ENCODE peak calls at places on chromosomes 7 and 10, in four cellular contexts. D is IMR-90, W is cardiac muscle cell, Z is A549. U is an unnamed sample. For H3K9me3, the result is how much of the 10 kb centered on the place peaks cover.

GRCh38 chr10:131544495-131544894 is 233.0 kb upstream of the TCERG1L start:
- DNase-seq in D (no peak), W (no peak), Z (no peak), U (no peak)

GRCh38 chr10:96632974-96633373 is 46.2 kb upstream of the TM9SF3 start:
- DNase-seq in D (no peak), W (no peak), Z (no peak), U (no peak)

GRCh38 chr7:41058986-41059741 is 643.7 kb downstream of the INHBA start:
- DNase-seq in D (peak), W (peak), Z (no peak), U (no peak)

GRCh38 chr7:151247611-151248176 is 800 bp downstream of the SMARCD3 start:
- DNase-seq in D (no peak), W (no peak), Z (peak), U (peak)

GRCh38 chr7:11327633-11328032 is 354.0 kb downstream of the PHF14 start:
- DNase-seq in D (no peak), W (no peak), Z (no peak), U (no peak)

GRCh38 chr10:43222296-43222695 is 44.6 kb downstream of the RASGEF1A start:
- DNase-seq in D (no peak), W (no peak), Z (no peak), U (no peak)

GRCh38 chr10:59967079-59967478 is 60.7 kb upstream of the CCDC6 start:
- DNase-seq in D (no peak), W (no peak), Z (no peak), U (no peak)

GRCh38 chr7:93601363-93601762 is 26.8 kb upstream of the CALCR start:
- DNase-seq in D (no peak), W (no peak), Z (no peak), U (no peak)

GRCh38 chr10:19825690-19826089 is 9.5 kb downstream of the PLXDC2 start:
- DNase-seq in D (no peak), W (no peak), Z (no peak), U (no peak)

GRCh38 chr7:92179393-92179924 is 517 bp upstream of the LRRD1 start:
- DNase-seq in D (peak), W (peak), Z (no peak), U (no peak)
- H3K4me3 ChIP-seq in D (peak), W (no peak), Z (peak), U (peak)

DNA sequence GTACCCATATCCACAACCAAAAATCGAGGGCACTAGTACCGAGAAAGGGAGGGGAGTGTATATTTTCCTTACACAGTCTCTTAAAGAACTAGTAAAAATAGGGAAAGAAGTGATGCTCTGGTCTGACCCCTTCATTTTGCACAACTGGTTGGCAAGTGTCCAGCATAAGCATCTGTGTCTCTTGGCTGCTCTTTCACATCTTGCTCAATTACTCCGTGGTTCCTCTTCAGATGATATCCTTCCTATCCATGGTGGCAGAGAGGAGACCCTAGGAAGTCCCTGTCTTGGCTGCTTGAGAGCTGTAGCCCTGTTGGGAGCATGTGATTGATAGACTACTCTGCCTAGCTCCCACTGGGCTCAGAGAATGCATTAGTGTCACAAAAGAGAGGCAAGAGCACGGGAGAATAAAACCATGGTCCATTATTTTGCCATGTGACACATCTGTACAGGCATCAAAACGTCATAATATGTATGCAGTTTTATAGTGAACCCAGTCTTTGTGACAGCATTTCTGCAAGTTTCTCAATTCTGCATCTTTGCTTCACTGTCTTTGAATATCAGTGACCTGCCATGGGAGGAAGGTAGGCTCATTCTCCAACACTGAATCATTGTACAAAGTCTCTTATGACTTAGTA is 111.8 kb upstream of the ANKRD1 start:
- DNase-seq in D (peak), W (peak), Z (no peak), U (peak)
- H3K9me3 ChIP-seq in D (under half), W (under half), Z (under half), U (under half)

GRCh38 chr7:48426331-48426965 is 255.2 kb downstream of the ABCA13 start:
- DNase-seq in D (no peak), W (no peak), Z (no peak), U (no peak)

GRCh38 chr7:48428091-48428710 is 256.9 kb downstream of the ABCA13 start:
- DNase-seq in D (no peak), W (no peak), Z (no peak), U (no peak)

GRCh38 chr7:48429117-48429516 is 257.9 kb downstream of the ABCA13 start:
- DNase-seq in D (no peak), W (no peak), Z (no peak), U (no peak)

GRCh38 chr7:48427671-48428070 is 256.4 kb downstream of the ABCA13 start:
- DNase-seq in D (no peak), W (no peak), Z (no peak), U (no peak)

DNA sequence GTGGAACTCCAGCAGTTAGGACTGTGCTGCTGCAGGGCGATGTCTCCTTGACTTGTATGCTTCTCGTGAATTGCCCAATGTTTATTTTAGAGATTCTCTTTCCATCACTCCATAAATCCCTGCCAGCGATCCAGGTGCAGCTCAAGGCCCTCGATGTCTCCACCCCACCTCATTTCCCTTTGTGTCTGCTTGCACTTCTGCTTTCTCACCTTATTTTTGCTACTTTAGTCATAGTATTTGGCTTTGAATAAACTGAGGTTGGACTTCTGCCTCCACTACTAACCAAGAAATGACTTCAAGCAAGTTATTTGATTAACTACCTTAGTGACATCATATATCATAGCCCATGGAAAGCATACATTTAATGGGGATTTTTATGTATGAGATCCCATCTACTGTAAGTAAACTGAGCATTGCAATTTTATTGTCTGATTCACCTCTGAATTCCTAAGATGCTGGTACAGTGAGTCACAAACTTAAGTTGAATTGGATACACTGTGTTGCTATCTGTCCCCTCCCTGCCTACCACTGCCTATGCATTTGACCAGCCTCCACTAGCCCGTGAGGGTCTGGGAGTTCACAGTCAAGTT is 255.8 kb downstream of the ABCA13 start:
- DNase-seq in D (peak), W (no peak), Z (peak), U (no peak)
- H3K4me3 ChIP-seq in D (no peak), W (no peak), Z (no peak), U (no peak)

GRCh38 chr7:152351168-152351567 is 84.6 kb downstream of the KMT2C start:
- DNase-seq in D (peak), W (no peak), Z (no peak), U (no peak)
- H3K9me3 ChIP-seq in D (under half), W (under half), Z (under half), U (under half)

DNA sequence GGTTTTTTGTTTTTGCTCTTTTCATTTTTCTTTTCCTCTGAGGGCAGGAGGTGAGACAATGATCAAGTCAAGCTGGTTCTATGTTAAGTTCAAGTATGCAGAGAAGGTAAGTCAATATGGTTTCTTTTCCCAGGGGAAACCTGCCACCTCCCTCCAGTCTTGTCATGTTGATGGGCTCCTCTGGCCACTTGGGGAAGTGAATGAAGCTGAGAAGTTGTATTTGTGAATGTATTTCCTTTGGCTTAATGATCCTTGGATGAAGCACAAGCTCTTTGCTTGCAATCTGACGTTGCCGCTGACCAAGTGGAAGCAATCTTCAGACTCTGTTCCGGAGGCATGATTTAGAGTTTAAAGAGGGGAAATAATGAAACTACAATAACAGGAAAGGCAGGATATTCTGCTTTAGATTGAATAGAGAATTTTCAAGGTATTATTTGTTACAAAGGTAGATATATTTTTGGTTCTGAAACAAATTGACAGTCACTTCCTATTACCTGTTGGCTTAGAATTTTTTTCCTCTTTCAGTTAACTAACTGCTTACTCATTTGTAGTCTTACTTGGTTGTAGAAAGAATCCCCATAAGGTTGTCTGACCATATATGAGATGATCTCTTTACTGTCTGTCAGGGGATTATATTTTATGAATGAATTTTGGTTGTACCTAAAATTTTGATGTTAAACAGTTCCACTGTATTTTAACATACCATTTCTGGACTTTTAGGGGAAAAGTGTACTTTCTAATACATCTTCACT is 369.6 kb downstream of the AUTS2 start:
- DNase-seq in D (no peak), W (peak), Z (no peak), U (no peak)
- H3K4me3 ChIP-seq in D (no peak), W (peak), Z (no peak), U (peak)

DNA sequence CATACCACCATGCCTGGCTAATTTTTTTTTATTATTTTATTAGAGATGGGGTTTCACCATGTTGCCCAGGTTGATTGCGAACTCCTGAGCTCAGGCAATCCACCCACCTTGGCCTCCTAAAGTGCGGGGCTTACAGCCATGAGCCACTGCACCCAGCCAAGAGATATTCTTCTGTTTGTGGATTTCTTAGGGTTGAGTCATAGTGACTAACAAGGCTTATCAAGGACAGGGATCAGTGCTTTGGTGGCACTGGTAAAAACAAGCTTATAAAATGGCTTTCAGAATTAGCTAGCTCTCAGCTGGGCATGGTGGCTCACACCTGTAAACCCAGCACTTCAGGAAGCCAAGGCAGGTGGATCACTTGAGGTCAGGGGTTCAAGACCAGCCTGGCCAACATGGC is 122.4 kb downstream of the ZNF248 start:
- DNase-seq in D (peak), W (no peak), Z (peak), U (no peak)
- H3K9me3 ChIP-seq in D (under half), W (under half), Z (under half), U (under half)

GRCh38 chr10:124451227-124451807 is 1.5 kb upstream of the NKX1-2 start:
- DNase-seq in D (no peak), W (no peak), Z (no peak), U (no peak)

GRCh38 chr10:124450783-124451057 is 885 bp upstream of the NKX1-2 start:
- DNase-seq in D (no peak), W (no peak), Z (no peak), U (no peak)

GRCh38 chr10:124449170-124450009 is 445 bp downstream of the NKX1-2 start:
- DNase-seq in D (no peak), W (no peak), Z (no peak), U (no peak)

GRCh38 chr10:124448696-124449169 is 1.1 kb downstream of the NKX1-2 start:
- DNase-seq in D (no peak), W (no peak), Z (no peak), U (no peak)

GRCh38 chr10:124450010-124450782 is at the start of gene NKX1-2:
- DNase-seq in D (no peak), W (no peak), Z (no peak), U (no peak)
- H3K4me3 ChIP-seq in D (no peak), W (peak), Z (peak), U (no peak)

GRCh38 chr7:157717211-157718174 is 380.7 kb downstream of the DNAJB6 start:
- DNase-seq in D (no peak), W (no peak), Z (no peak), U (no peak)
- H3K9me3 ChIP-seq in D (half or more), W (under half), Z (under half), U (under half)

GRCh38 chr7:70694909-70695803 is 436.8 kb upstream of the GALNT17 start:
- DNase-seq in D (peak), W (peak), Z (no peak), U (peak)

GRCh38 chr7:70694357-70694908 is 437.5 kb upstream of the GALNT17 start:
- DNase-seq in D (peak), W (peak), Z (no peak), U (peak)

GRCh38 chr7:70693300-70693689 is 438.6 kb upstream of the GALNT17 start:
- DNase-seq in D (no peak), W (peak), Z (no peak), U (peak)

GRCh38 chr7:70695804-70696104 is 436.2 kb upstream of the GALNT17 start:
- DNase-seq in D (no peak), W (no peak), Z (no peak), U (no peak)

DNA sequence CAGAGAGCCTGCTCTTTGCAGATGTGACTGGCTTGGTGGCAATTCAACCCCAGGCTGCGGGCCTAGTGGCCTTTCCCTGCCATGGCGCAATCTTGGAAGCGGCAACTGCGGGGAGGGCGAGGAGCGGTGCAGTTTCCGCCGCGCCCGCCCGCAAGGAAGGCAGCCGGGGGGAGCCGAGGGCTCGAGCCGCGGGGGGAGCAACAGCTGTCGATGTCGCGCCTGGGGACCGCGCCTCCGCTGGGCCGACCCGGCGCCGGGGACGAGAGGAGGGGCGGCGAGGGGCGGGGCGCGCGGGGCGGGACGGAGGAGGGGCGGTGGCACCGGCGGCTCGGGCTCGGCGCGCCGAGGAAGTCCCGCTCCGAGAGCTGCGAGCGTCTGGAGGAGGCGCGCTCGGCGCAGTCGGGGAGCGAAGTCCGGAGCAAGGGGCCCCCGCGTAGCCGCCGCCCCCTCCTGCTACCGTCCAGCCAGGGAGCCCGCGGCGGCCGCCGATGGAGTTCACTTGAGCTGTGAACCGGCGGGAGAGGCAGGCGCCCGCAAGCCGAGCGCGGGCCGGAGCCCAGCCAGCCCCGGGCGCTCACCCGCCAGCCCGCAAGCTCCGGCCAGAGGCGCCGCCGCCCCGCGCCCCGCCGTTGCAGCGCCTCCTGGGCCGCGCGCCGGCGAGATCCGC is 438.1 kb upstream of the GALNT17 start:
- DNase-seq in D (peak), W (peak), Z (no peak), U (peak)
- H3K4me3 ChIP-seq in D (peak), W (peak), Z (peak), U (peak)